ENCODE peak calls at places on chromosomes 6 and 20, in seven cellular contexts. P is fibroblast of lung, Q is HCT116, Y is MM.1S, I is sigmoid colon, W is Karpas-422, L is A549. E is an unnamed sample.

GRCh38 chr6:100228437-100229424 is 234.7 kb upstream of the MCHR2 start:
- DNase-seq in P (peak; percentile 75), Q (peak; percentile 69), Y (peak; percentile 86), I (peak; percentile 63), W (peak; percentile 70), L (peak; percentile 78), E (peak; percentile 88)

GRCh38 chr20:17863577-17864292 is 104.9 kb downstream of the SNX5 start:
- DNase-seq in P (peak; percentile 41), Q (no peak), Y (no peak), I (no peak), W (no peak), L (peak; percentile 41), E (peak; percentile 68)

GRCh38 chr6:42928748-42929087 is 562 bp upstream of the CNPY3 start:
- DNase-seq in P (no peak), Q (no peak), Y (no peak), I (no peak), W (no peak), L (no peak), E (no peak)

GRCh38 chr6:33740204-33740608 is 6.5 kb downstream of the IP6K3 start:
- DNase-seq in P (no peak), Q (no peak), Y (no peak), I (no peak), W (no peak), L (no peak), E (no peak)

GRCh38 chr6:26607434-26608230 is 10.9 kb downstream of the ABT1 start:
- DNase-seq in P (peak; percentile 44), Q (peak; percentile 48), Y (peak; percentile 82), I (no peak), W (peak; percentile 87), L (peak; percentile 54), E (no peak)

GRCh38 chr6:35096129-35096852 is 44.8 kb downstream of the TCP11 start:
- DNase-seq in P (peak; percentile 92), Q (peak; percentile 8), Y (no peak), I (no peak), W (no peak), L (peak; percentile 32), E (no peak)

GRCh38 chr6:158752613-158753012 is 66.6 kb downstream of the EZR start:
- DNase-seq in P (peak; percentile 21), Q (no peak), Y (no peak), I (peak; percentile 78), W (peak; percentile 83), L (no peak), E (no peak)

GRCh38 chr6:48318670-48319069 is 207.7 kb upstream of the PTCHD4 start:
- DNase-seq in P (no peak), Q (no peak), Y (no peak), I (no peak), W (no peak), L (no peak), E (no peak)

GRCh38 chr6:157276134-157276532 is 47.2 kb downstream of the TMEM242 start:
- DNase-seq in P (no peak), Q (no peak), Y (no peak), I (no peak), W (no peak), L (no peak), E (peak; percentile 40)

DNA sequence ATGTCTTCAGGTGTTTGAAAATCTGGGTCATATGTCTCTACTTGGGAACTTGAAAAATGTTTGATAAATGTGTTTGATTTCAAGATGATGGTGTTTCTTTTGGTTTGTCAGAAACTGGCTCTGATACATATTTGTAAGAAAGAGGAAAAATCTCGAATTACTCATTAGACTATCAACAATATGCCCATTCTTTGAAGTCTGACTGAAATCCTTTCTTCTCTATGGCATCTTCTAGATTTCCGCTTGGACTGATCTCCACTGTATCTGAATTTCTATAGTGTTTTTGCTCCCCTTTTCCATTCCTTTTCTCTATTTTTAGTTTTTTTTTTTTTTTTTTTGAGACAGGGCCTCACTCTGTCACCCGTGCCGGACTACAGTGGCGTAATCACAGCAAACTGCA is 1096.5 kb downstream of the KIF16B start:
- DNase-seq in P (no peak), Q (no peak), Y (no peak), I (no peak), W (no peak), L (no peak), E (no peak)
- H3K27ac ChIP-seq in P (no peak overlapping the region), Q (no peak overlapping the region), Y (no peak overlapping the region), I (no peak overlapping the region), W (no peak overlapping the region), L (no peak overlapping the region), E (no peak overlapping the region)

DNA sequence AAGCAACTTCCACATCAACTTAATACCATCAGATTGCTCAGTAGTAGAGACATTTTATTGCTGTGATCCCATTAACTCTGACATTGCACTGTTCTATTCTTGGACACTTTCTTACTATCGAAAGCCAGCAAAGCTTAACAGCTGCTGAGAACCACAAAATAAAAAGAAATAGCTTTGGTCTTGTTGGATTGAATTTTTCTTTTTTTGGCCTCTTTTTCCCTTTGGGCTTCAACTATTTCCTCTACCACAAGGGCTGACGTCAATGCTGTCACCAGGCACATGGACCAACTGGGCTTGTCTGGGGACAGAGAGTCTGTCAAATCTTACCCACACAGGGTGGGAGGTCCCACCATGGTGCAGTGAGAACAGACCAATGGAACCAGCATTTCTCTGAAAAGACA is 63.4 kb upstream of the ENPP5 start:
- DNase-seq in P (no peak), Q (no peak), Y (no peak), I (no peak), W (no peak), L (no peak), E (no peak)
- H3K27ac ChIP-seq in P (no peak overlapping the region), Q (no peak overlapping the region), Y (no peak overlapping the region), I (peak overlapping the region; percentile 11), W (no peak overlapping the region), L (no peak overlapping the region), E (no peak overlapping the region)

GRCh38 chr6:16746812-16747211 is 14.4 kb downstream of the ATXN1 start:
- DNase-seq in P (no peak), Q (no peak), Y (no peak), I (no peak), W (no peak), L (no peak), E (no peak)
- H3K27ac ChIP-seq in P (peak overlapping the region; percentile 64), Q (no peak overlapping the region), Y (no peak overlapping the region), I (peak overlapping the region; percentile 66), W (no peak overlapping the region), L (peak overlapping the region; percentile 61), E (peak overlapping the region; percentile 23)

GRCh38 chr20:10863337-10864060 is 189.7 kb upstream of the JAG1 start:
- DNase-seq in P (peak; percentile 90), Q (peak; percentile 23), Y (no peak), I (no peak), W (no peak), L (peak; percentile 57), E (no peak)
- H3K27ac ChIP-seq in P (peak overlapping the region; percentile 7), Q (no peak overlapping the region), Y (no peak overlapping the region), I (peak overlapping the region; percentile 5), W (no peak overlapping the region), L (peak overlapping the region; percentile 89), E (peak overlapping the region; percentile 42)

GRCh38 chr6:161410736-161411135 is 136.9 kb upstream of the AGPAT4 start:
- DNase-seq in P (no peak), Q (no peak), Y (no peak), I (no peak), W (peak; percentile 15), L (no peak), E (no peak)

GRCh38 chr6:161411265-161411944 is 137.5 kb upstream of the AGPAT4 start:
- DNase-seq in P (peak; percentile 63), Q (no peak), Y (no peak), I (no peak), W (no peak), L (peak; percentile 25), E (no peak)

GRCh38 chr6:161407581-161407980 is 133.7 kb upstream of the AGPAT4 start:
- DNase-seq in P (peak; percentile 84), Q (no peak), Y (peak; percentile 45), I (no peak), W (no peak), L (peak; percentile 54), E (no peak)

GRCh38 chr6:161409353-161409752 is 135.5 kb upstream of the AGPAT4 start:
- DNase-seq in P (no peak), Q (no peak), Y (no peak), I (no peak), W (no peak), L (no peak), E (no peak)

GRCh38 chr6:161410076-161410475 is 136.2 kb upstream of the AGPAT4 start:
- DNase-seq in P (no peak), Q (no peak), Y (no peak), I (no peak), W (no peak), L (no peak), E (no peak)
- H3K27ac ChIP-seq in P (no peak overlapping the region), Q (no peak overlapping the region), Y (no peak overlapping the region), I (no peak overlapping the region), W (no peak overlapping the region), L (peak overlapping the region; percentile 82), E (no peak overlapping the region)

DNA sequence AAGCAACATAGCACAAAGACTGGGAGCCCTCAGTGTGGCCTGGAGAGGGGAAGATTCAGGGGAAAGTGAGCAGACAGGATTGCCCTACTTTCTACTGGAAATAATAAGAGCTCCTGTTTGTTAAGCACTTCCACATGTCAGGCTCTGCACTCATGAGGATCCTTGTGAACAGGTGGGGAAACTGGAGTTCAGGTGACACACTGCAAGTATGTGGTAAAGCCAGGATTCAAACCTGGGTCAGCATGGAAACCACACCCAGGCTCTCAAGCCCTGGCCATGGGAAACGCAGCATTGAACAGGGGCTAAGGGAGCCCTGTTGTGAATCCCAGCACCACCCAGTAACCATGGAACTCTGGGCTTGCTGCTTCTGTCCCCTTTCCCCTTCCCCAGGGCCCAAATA is 42.8 kb upstream of the ID1 start:
- DNase-seq in P (no peak), Q (peak; percentile 42), Y (no peak), I (no peak), W (no peak), L (no peak), E (no peak)
- H3K27ac ChIP-seq in P (peak overlapping the region; percentile 97), Q (peak overlapping the region; percentile 93), Y (peak overlapping the region; percentile 33), I (no peak overlapping the region), W (no peak overlapping the region), L (peak overlapping the region; percentile 97), E (no peak overlapping the region)

GRCh38 chr6:7417684-7418083 is 28.1 kb downstream of the RIOK1 start:
- DNase-seq in P (no peak), Q (no peak), Y (no peak), I (no peak), W (no peak), L (peak; percentile 48), E (no peak)

GRCh38 chr6:7419065-7419464 is 29.5 kb downstream of the RIOK1 start:
- DNase-seq in P (no peak), Q (no peak), Y (no peak), I (no peak), W (no peak), L (peak; percentile 77), E (no peak)

GRCh38 chr6:7414811-7415210 is 25.2 kb downstream of the RIOK1 start:
- DNase-seq in P (peak; percentile 72), Q (no peak), Y (no peak), I (no peak), W (no peak), L (no peak), E (no peak)

GRCh38 chr6:7421066-7421465 is 31.5 kb downstream of the RIOK1 start:
- DNase-seq in P (no peak), Q (no peak), Y (no peak), I (no peak), W (no peak), L (no peak), E (no peak)

GRCh38 chr6:7418238-7418905 is 28.8 kb downstream of the RIOK1 start:
- DNase-seq in P (no peak), Q (no peak), Y (no peak), I (no peak), W (no peak), L (peak; percentile 80), E (no peak)
- H3K27ac ChIP-seq in P (no peak overlapping the region), Q (no peak overlapping the region), Y (no peak overlapping the region), I (no peak overlapping the region), W (no peak overlapping the region), L (peak overlapping the region; percentile 76), E (no peak overlapping the region)

E was measured in spleen.